ENCODE peak calls at places on chromosome 22, in five cellular contexts. One of them, this sample, is unnamed.

GRCh38 chr22:38737302-38738060 is 18.3 kb downstream of the SUN2 start:
- DNase-seq in fibroblast of lung: no peak
- DNase-seq in endothelial cell of umbilical vein: no peak
- DNase-seq in hepatocyte: no peak
- DNase-seq in keratinocyte: no peak
- DNase-seq in this sample: no peak

GRCh38 chr22:19844423-19845368 is 10.0 kb downstream of the GNB1L start:
- DNase-seq in fibroblast of lung: no peak
- DNase-seq in endothelial cell of umbilical vein: peak; percentile 77
- DNase-seq in hepatocyte: no peak
- DNase-seq in keratinocyte: no peak
- DNase-seq in this sample: no peak

GRCh38 chr22:36237462-36238347 is 1.6 kb downstream of the APOL2 start:
- DNase-seq in fibroblast of lung: peak; percentile 40
- DNase-seq in endothelial cell of umbilical vein: no peak
- DNase-seq in hepatocyte: no peak
- DNase-seq in keratinocyte: no peak
- DNase-seq in this sample: no peak

GRCh38 chr22:49328630-49329405 is 498.9 kb downstream of the BRD1 start:
- DNase-seq in fibroblast of lung: no peak
- DNase-seq in endothelial cell of umbilical vein: no peak
- DNase-seq in hepatocyte: no peak
- DNase-seq in keratinocyte: no peak
- DNase-seq in this sample: no peak

GRCh38 chr22:42397332-42398246 is 34.6 kb downstream of the NFAM1 start:
- DNase-seq in fibroblast of lung: no peak
- DNase-seq in endothelial cell of umbilical vein: peak; percentile 24
- DNase-seq in hepatocyte: no peak
- DNase-seq in keratinocyte: no peak
- DNase-seq in this sample: no peak

GRCh38 chr22:19292262-19293230 is 1.0 kb upstream of the CLTCL1 start:
- DNase-seq in fibroblast of lung: peak; percentile 68
- DNase-seq in endothelial cell of umbilical vein: no peak
- DNase-seq in hepatocyte: no peak
- DNase-seq in keratinocyte: no peak
- DNase-seq in this sample: no peak

GRCh38 chr22:49963647-49964026 is 3.1 kb downstream of the PIM3 start:
- DNase-seq in fibroblast of lung: no peak
- DNase-seq in endothelial cell of umbilical vein: no peak
- DNase-seq in hepatocyte: no peak
- DNase-seq in keratinocyte: no peak
- DNase-seq in this sample: no peak

GRCh38 chr22:36325163-36326031 is 62.4 kb downstream of the MYH9 start:
- DNase-seq in fibroblast of lung: peak; percentile 97
- DNase-seq in endothelial cell of umbilical vein: peak; percentile 64
- DNase-seq in hepatocyte: peak; percentile 44
- DNase-seq in keratinocyte: no peak
- DNase-seq in this sample: no peak

GRCh38 chr22:37985751-37986281 is 1.5 kb upstream of the SOX10 start:
- DNase-seq in fibroblast of lung: no peak
- DNase-seq in endothelial cell of umbilical vein: no peak
- DNase-seq in hepatocyte: no peak
- DNase-seq in keratinocyte: no peak
- DNase-seq in this sample: no peak

GRCh38 chr22:24589518-24590030 is 3.3 kb downstream of the LRRC75B start:
- DNase-seq in fibroblast of lung: no peak
- DNase-seq in endothelial cell of umbilical vein: no peak
- DNase-seq in hepatocyte: no peak
- DNase-seq in keratinocyte: no peak
- DNase-seq in this sample: no peak

GRCh38 chr22:37215890-37216289 is 3.6 kb upstream of the SSTR3 start:
- DNase-seq in fibroblast of lung: no peak
- DNase-seq in endothelial cell of umbilical vein: no peak
- DNase-seq in hepatocyte: no peak
- DNase-seq in keratinocyte: no peak
- DNase-seq in this sample: no peak

GRCh38 chr22:35477911-35478582 is 62.6 kb upstream of the RASD2 start:
- DNase-seq in fibroblast of lung: peak; percentile 92
- DNase-seq in endothelial cell of umbilical vein: peak; percentile 80
- DNase-seq in hepatocyte: peak; percentile 88
- DNase-seq in keratinocyte: no peak
- DNase-seq in this sample: peak; percentile 65

GRCh38 chr22:38172016-38172431 is 9.6 kb downstream of the PLA2G6 start:
- DNase-seq in fibroblast of lung: peak; percentile 37
- DNase-seq in endothelial cell of umbilical vein: peak; percentile 78
- DNase-seq in hepatocyte: no peak
- DNase-seq in keratinocyte: peak; percentile 90
- DNase-seq in this sample: no peak

GRCh38 chr22:41403532-41404318 is 22.0 kb downstream of the TEF start:
- DNase-seq in fibroblast of lung: peak; percentile 87
- DNase-seq in endothelial cell of umbilical vein: peak; percentile 80
- DNase-seq in hepatocyte: peak; percentile 93
- DNase-seq in keratinocyte: peak; percentile 85
- DNase-seq in this sample: peak; percentile 82

GRCh38 chr22:20979243-20979809 is 2.8 kb upstream of the LZTR1 start:
- DNase-seq in fibroblast of lung: peak; percentile 85
- DNase-seq in endothelial cell of umbilical vein: peak; percentile 75
- DNase-seq in hepatocyte: peak; percentile 91
- DNase-seq in keratinocyte: peak; percentile 94
- DNase-seq in this sample: no peak

GRCh38 chr22:20966883-20967696 is at the start of gene AIFM3:
- DNase-seq in fibroblast of lung: no peak
- DNase-seq in endothelial cell of umbilical vein: no peak
- DNase-seq in hepatocyte: no peak
- DNase-seq in keratinocyte: no peak
- DNase-seq in this sample: no peak

GRCh38 chr22:49547751-49548239 is 279.9 kb downstream of the BRD1 start:
- DNase-seq in fibroblast of lung: no peak
- DNase-seq in endothelial cell of umbilical vein: no peak
- DNase-seq in hepatocyte: no peak
- DNase-seq in keratinocyte: no peak
- DNase-seq in this sample: no peak

GRCh38 chr22:42608481-42609361 is 6.0 kb downstream of the POLDIP3 start:
- DNase-seq in fibroblast of lung: peak; percentile 64
- DNase-seq in endothelial cell of umbilical vein: peak; percentile 53
- DNase-seq in hepatocyte: no peak
- DNase-seq in keratinocyte: no peak
- DNase-seq in this sample: peak; percentile 48

GRCh38 chr22:37498289-37498909 is 12.2 kb upstream of the MFNG start:
- DNase-seq in fibroblast of lung: no peak
- DNase-seq in endothelial cell of umbilical vein: peak; percentile 20
- DNase-seq in hepatocyte: peak; percentile 83
- DNase-seq in keratinocyte: no peak
- DNase-seq in this sample: no peak

GRCh38 chr22:49169074-49169744 is 658.5 kb downstream of the BRD1 start:
- DNase-seq in fibroblast of lung: no peak
- DNase-seq in endothelial cell of umbilical vein: no peak
- DNase-seq in hepatocyte: no peak
- DNase-seq in keratinocyte: no peak
- DNase-seq in this sample: no peak

GRCh38 chr22:21443735-21444421 is 23.3 kb upstream of the TMEM191C start:
- DNase-seq in fibroblast of lung: no peak
- DNase-seq in endothelial cell of umbilical vein: no peak
- DNase-seq in hepatocyte: no peak
- DNase-seq in keratinocyte: no peak
- DNase-seq in this sample: no peak

GRCh38 chr22:47091241-47091691 is 328.8 kb downstream of the TBC1D22A start:
- DNase-seq in fibroblast of lung: no peak
- DNase-seq in endothelial cell of umbilical vein: no peak
- DNase-seq in hepatocyte: peak; percentile 61
- DNase-seq in keratinocyte: no peak
- DNase-seq in this sample: no peak

GRCh38 chr22:50475652-50476002 is 792 bp upstream of the SBF1 start:
- DNase-seq in fibroblast of lung: no peak
- DNase-seq in endothelial cell of umbilical vein: no peak
- DNase-seq in hepatocyte: no peak
- DNase-seq in keratinocyte: no peak
- DNase-seq in this sample: no peak

GRCh38 chr22:36544107-36544620 is 15.2 kb upstream of the EIF3D start:
- DNase-seq in fibroblast of lung: no peak
- DNase-seq in endothelial cell of umbilical vein: no peak
- DNase-seq in hepatocyte: no peak
- DNase-seq in keratinocyte: no peak
- DNase-seq in this sample: no peak

DNA sequence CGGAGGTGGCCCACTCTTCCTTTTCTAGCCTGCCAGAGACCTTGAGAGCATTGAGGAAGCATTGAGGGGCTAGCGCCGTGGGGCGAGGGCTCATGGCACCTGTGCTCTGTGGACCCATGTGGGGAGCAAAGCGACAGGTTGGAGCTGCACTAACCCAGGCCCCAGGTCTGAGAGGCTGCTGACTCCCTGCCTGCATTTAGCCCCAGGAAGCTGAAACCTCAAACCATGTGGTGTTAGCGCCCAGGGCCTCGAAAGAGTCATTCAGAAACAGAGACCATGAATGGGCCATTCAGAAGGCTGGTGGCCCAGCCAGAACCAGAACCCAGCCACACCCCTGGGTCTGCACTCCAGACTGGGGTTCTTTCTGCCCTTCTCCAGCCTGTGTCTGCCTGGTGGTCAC is 88.6 kb downstream of the BCR start:
- DNase-seq in fibroblast of lung: no peak
- DNase-seq in endothelial cell of umbilical vein: no peak
- DNase-seq in hepatocyte: no peak
- DNase-seq in keratinocyte: no peak
- DNase-seq in this sample: no peak
- H3K27ac ChIP-seq in fibroblast of lung: no peak overlapping the region
- H3K27ac ChIP-seq in endothelial cell of umbilical vein: no peak overlapping the region
- H3K27ac ChIP-seq in hepatocyte: no peak overlapping the region
- H3K27ac ChIP-seq in keratinocyte: no peak overlapping the region
- H3K27ac ChIP-seq in this sample: no peak overlapping the region

GRCh38 chr22:27317961-27318360 is 483.6 kb downstream of the MN1 start:
- DNase-seq in fibroblast of lung: no peak
- DNase-seq in endothelial cell of umbilical vein: no peak
- DNase-seq in hepatocyte: peak; percentile 34
- DNase-seq in keratinocyte: no peak
- DNase-seq in this sample: no peak

GRCh38 chr22:27315833-27316232 is 485.7 kb downstream of the MN1 start:
- DNase-seq in fibroblast of lung: no peak
- DNase-seq in endothelial cell of umbilical vein: no peak
- DNase-seq in hepatocyte: no peak
- DNase-seq in keratinocyte: no peak
- DNase-seq in this sample: no peak

GRCh38 chr22:27318516-27318915 is 483.0 kb downstream of the MN1 start:
- DNase-seq in fibroblast of lung: peak; percentile 35
- DNase-seq in endothelial cell of umbilical vein: peak; percentile 65
- DNase-seq in hepatocyte: peak; percentile 79
- DNase-seq in keratinocyte: no peak
- DNase-seq in this sample: no peak

GRCh38 chr22:27314276-27314807 is 487.2 kb downstream of the MN1 start:
- DNase-seq in fibroblast of lung: no peak
- DNase-seq in endothelial cell of umbilical vein: peak; percentile 31
- DNase-seq in hepatocyte: peak; percentile 44
- DNase-seq in keratinocyte: no peak
- DNase-seq in this sample: peak; percentile 17

DNA sequence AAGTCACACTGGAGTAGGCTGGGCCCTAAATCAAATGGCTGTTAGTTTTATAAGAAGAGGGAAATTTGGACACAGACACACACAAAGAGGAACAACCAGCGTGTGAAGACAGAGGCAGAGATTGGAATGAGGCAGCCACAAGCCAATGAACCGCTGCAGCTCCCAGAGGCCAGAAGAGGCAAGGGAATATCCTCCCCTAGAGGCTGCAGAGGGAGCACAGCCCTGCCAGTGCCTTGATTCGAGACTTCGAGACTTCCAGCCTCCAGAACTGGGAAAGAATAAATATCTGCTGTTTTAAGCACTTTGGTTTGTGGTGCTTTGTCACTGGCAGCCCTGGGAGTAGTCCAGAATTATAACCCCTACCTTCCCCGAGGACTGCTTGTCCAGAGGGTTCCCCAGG is 484.4 kb downstream of the MN1 start:
- DNase-seq in fibroblast of lung: no peak
- DNase-seq in endothelial cell of umbilical vein: no peak
- DNase-seq in hepatocyte: no peak
- DNase-seq in keratinocyte: no peak
- DNase-seq in this sample: peak; percentile 11
- TF ChIP-seq CTCF in fibroblast of lung: no peak
- TF ChIP-seq CTCF in endothelial cell of umbilical vein: no peak
- TF ChIP-seq CTCF in hepatocyte: no peak
- TF ChIP-seq CTCF in keratinocyte: peak; percentile 29
- TF ChIP-seq CTCF in this sample: no peak

GRCh38 chr22:28884754-28885375 is 1.5 kb downstream of the ZNRF3 start:
- DNase-seq in fibroblast of lung: no peak
- DNase-seq in endothelial cell of umbilical vein: no peak
- DNase-seq in hepatocyte: no peak
- DNase-seq in keratinocyte: no peak
- DNase-seq in this sample: no peak
- H3K27ac ChIP-seq in fibroblast of lung: no peak overlapping the region
- H3K27ac ChIP-seq in endothelial cell of umbilical vein: no peak overlapping the region
- H3K27ac ChIP-seq in hepatocyte: no peak overlapping the region
- H3K27ac ChIP-seq in keratinocyte: peak overlapping the region; percentile 8
- H3K27ac ChIP-seq in this sample: no peak overlapping the region

GRCh38 chr22:45867906-45868555 is 108.9 kb downstream of the WNT7B start:
- DNase-seq in fibroblast of lung: no peak
- DNase-seq in endothelial cell of umbilical vein: no peak
- DNase-seq in hepatocyte: no peak
- DNase-seq in keratinocyte: no peak
- DNase-seq in this sample: no peak

GRCh38 chr22:45868586-45869443 is 108.1 kb downstream of the WNT7B start:
- DNase-seq in fibroblast of lung: no peak
- DNase-seq in endothelial cell of umbilical vein: no peak
- DNase-seq in hepatocyte: no peak
- DNase-seq in keratinocyte: no peak
- DNase-seq in this sample: no peak

GRCh38 chr22:45865561-45866397 is 111.2 kb downstream of the WNT7B start:
- DNase-seq in fibroblast of lung: no peak
- DNase-seq in endothelial cell of umbilical vein: no peak
- DNase-seq in hepatocyte: no peak
- DNase-seq in keratinocyte: no peak
- DNase-seq in this sample: no peak

GRCh38 chr22:45866398-45867117 is 110.4 kb downstream of the WNT7B start:
- DNase-seq in fibroblast of lung: no peak
- DNase-seq in endothelial cell of umbilical vein: no peak
- DNase-seq in hepatocyte: no peak
- DNase-seq in keratinocyte: no peak
- DNase-seq in this sample: no peak

DNA sequence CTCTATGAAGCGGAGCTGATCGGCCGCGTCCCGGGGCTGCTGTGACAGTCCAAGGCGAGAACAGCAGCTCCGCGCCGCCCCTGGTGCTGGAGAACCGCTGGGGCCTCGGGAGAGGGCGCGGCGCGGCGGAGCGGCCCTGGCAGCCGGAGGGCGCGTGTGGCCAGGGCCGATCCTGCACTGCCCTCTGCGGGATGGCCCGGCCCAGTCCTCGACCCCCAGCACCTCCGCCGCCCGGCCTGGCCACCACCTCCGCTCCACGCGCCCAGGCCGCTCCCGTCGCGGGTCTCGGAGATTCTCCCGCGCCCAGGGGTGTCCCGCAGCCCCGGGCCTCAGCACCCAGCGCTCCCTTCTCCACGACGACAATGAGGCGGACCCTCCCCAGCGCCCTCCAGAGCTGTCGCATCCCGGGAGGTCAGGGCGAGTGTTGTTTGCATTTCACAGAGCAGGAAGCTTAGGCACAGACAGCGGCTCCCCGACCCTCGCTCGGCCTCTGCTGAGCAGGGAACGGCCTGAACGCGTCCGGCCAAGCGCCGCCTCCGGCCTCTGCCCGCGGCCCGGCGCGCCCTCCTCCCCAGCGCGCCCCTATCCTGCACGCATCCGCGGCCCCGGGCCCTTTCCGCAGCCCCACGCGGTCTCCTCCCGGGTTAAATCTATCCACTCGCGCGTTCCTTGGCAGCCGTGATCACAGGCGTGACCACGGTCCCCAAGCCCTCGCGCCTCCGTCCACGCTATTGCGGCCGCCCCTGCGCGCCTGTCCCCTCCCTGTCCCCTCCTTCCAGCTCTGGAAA is 109.7 kb downstream of the WNT7B start:
- DNase-seq in fibroblast of lung: peak; percentile 23
- DNase-seq in endothelial cell of umbilical vein: no peak
- DNase-seq in hepatocyte: peak; percentile 62
- DNase-seq in keratinocyte: no peak
- DNase-seq in this sample: no peak
- TF ChIP-seq CTCF in fibroblast of lung: peak; percentile 15
- TF ChIP-seq CTCF in endothelial cell of umbilical vein: peak; percentile 19
- TF ChIP-seq CTCF in hepatocyte: peak; percentile 23
- TF ChIP-seq CTCF in keratinocyte: peak; percentile 57
- TF ChIP-seq CTCF in this sample: no peak